ENCODE peak calls at places on chromosomes 5 and 9, in eight cellular contexts. Q is fibroblast of lung, R is kidney, Z is pancreas, V is left ventricle myocardium inferior, W is Calu3, T is colonic mucosa, F is GM13977. P is an unnamed sample.

GRCh38 chr5:104126980-104127379 is 564.4 kb upstream of the NUDT12 start:
- DNase-seq in Q (no peak), R (no peak), Z (no peak), V (no peak), W (no peak), T (no peak), F (no peak), P (no peak)

GRCh38 chr5:27821681-27822080 is 783.3 kb upstream of the CDH9 start:
- DNase-seq in Q (no peak), R (no peak), Z (no peak), V (no peak), W (no peak), T (no peak), F (no peak), P (no peak)

GRCh38 chr9:79395691-79396558 is 175.8 kb upstream of the TLE4 start:
- DNase-seq in Q (no peak), R (no peak), Z (no peak), V (no peak), W (no peak), T (no peak), F (no peak), P (no peak)

GRCh38 chr5:110625376-110625999 is 101.0 kb downstream of the TMEM232 start:
- DNase-seq in Q (peak), R (no peak), Z (no peak), V (no peak), W (no peak), T (no peak), F (peak), P (peak)

GRCh38 chr5:5298068-5298633 is 124.3 kb upstream of the ICE1 start:
- DNase-seq in Q (no peak), R (no peak), Z (no peak), V (no peak), W (no peak), T (no peak), F (no peak), P (no peak)

GRCh38 chr9:94843089-94843488 is 116.6 kb downstream of the AOPEP start:
- DNase-seq in Q (no peak), R (no peak), Z (no peak), V (no peak), W (no peak), T (no peak), F (no peak), P (no peak)

GRCh38 chr5:180811623-180812119 is 9.1 kb upstream of the MGAT1 start:
- DNase-seq in Q (no peak), R (no peak), Z (no peak), V (no peak), W (no peak), T (no peak), F (no peak), P (no peak)

GRCh38 chr5:77015938-77016569 is 14.2 kb upstream of the AGGF1 start:
- DNase-seq in Q (peak), R (no peak), Z (no peak), V (no peak), W (no peak), T (no peak), F (peak), P (peak)

GRCh38 chr9:14309403-14309802 is 4.5 kb downstream of the NFIB start:
- DNase-seq in Q (peak), R (no peak), Z (no peak), V (no peak), W (peak), T (no peak), F (no peak), P (no peak)

GRCh38 chr9:14690986-14691730 is 2.1 kb downstream of the ZDHHC21 start:
- DNase-seq in Q (no peak), R (no peak), Z (no peak), V (no peak), W (no peak), T (no peak), F (no peak), P (no peak)

GRCh38 chr5:150599917-150600511 is 40.4 kb upstream of the SYNPO start:
- DNase-seq in Q (peak), R (peak), Z (peak), V (peak), W (peak), T (peak), F (no peak), P (no peak)

GRCh38 chr5:122901346-122901745 is 55.9 kb downstream of the SNX24 start:
- DNase-seq in Q (no peak), R (no peak), Z (no peak), V (no peak), W (no peak), T (no peak), F (no peak), P (no peak)

GRCh38 chr5:159971514-159971913 is 37.4 kb upstream of the TTC1 start:
- DNase-seq in Q (no peak), R (no peak), Z (no peak), V (no peak), W (no peak), T (no peak), F (no peak), P (no peak)

GRCh38 chr5:141848771-141849370 is 29.3 kb downstream of the PCDH1 start:
- DNase-seq in Q (peak), R (peak), Z (peak), V (peak), W (peak), T (peak), F (no peak), P (no peak)

GRCh38 chr5:140965905-140966292 is 377 bp upstream of the PCDHAC2 start:
- DNase-seq in Q (no peak), R (no peak), Z (no peak), V (no peak), W (peak), T (no peak), F (no peak), P (no peak)

GRCh38 chr5:1212881-1213280 is 11.5 kb downstream of the SLC6A19 start:
- DNase-seq in Q (no peak), R (peak), Z (no peak), V (no peak), W (no peak), T (no peak), F (no peak), P (no peak)

GRCh38 chr5:115770466-115770865 is 46.0 kb downstream of the CDO1 start:
- DNase-seq in Q (no peak), R (no peak), Z (no peak), V (no peak), W (peak), T (peak), F (no peak), P (no peak)

GRCh38 chr5:38582662-38583061 is 26.2 kb upstream of the LIFR start:
- DNase-seq in Q (no peak), R (no peak), Z (no peak), V (no peak), W (no peak), T (no peak), F (no peak), P (no peak)

GRCh38 chr5:172740483-172741205 is 30.4 kb downstream of the DUSP1 start:
- DNase-seq in Q (peak), R (peak), Z (no peak), V (peak), W (peak), T (no peak), F (no peak), P (peak)

GRCh38 chr9:87528969-87529368 is 31.3 kb downstream of the DAPK1 start:
- DNase-seq in Q (no peak), R (no peak), Z (no peak), V (no peak), W (no peak), T (no peak), F (no peak), P (no peak)

GRCh38 chr5:366541-367357 is 45.2 kb downstream of the AHRR start:
- DNase-seq in Q (no peak), R (peak), Z (no peak), V (no peak), W (no peak), T (no peak), F (no peak), P (no peak)

DNA sequence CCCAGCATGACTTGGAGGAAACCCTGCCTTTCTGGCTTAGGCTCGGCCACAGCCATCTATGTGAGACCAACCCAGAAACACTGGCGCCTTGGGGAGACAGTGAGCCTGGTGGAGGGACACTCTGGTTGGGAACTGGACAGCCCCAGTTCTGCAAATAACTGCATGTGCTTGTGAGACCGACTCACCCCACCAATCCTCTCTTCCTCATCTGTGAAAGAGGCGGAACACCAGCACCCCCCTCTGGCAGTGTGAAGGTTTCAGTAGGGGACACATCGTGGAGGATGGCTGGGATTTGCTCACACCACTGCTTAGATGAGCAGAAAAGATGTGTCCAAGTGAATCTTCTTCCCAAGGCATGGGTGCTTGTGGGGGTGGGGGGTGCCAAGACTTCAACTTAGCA is 43.4 kb upstream of the N4BP3 start:
- DNase-seq in Q (peak), R (no peak), Z (no peak), V (no peak), W (peak), T (peak), F (no peak), P (no peak)
- TF ChIP-seq CTCF in Q (no peak), R (no peak), Z (no peak), V (peak), W (peak), T (no peak), F (peak), P (peak)

DNA sequence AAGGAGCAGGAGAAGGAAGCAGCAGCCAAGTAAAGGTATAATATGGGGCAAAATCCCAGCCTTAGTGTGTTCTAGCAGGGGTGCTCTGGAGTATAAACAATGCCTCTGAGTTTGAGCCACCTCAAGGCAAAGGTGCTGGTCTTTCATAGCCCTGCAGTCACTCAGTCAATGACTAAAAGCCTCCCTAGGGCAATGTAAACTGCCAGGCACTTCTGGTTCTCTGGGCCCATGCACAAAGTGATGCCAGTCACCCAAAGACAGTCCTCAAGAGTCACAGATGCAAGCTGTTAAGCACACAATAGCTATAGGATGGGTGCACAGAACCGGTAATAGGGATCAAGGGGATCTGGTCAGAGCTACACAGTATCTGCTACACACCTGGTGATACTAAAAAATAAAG is 12.6 kb downstream of the ZBTB5 start:
- DNase-seq in Q (no peak), R (no peak), Z (no peak), V (no peak), W (no peak), T (no peak), F (no peak), P (no peak)
- TF ChIP-seq CTCF in Q (no peak), R (no peak), Z (no peak), V (no peak), W (no peak), T (no peak), F (no peak), P (no peak)

DNA sequence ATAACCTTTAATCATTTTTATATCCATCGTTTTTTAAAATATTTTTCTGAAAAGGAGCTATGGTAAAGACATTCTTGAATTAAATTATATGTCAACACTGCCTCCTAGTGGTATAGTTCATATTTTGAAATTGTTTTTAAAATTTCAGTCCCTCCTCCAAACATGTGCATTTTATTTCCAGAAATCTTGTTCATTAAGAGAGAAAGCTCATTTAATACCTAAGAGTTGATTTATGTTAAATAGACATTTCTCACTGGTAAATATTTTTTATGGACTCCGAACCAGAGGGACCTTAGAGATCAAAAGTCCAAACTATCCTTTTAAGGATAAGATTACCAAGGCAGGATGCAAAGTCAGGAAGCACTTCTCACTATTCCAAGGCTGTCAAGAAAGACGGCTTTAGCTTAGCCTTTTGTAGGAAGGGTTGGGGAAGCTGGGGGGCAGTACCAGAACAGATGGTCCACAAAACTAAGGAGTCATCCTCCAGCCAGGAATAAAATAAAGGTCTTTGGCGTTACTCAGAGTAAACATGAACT is 21.6 kb downstream of the BHMT start:
- DNase-seq in Q (peak), R (no peak), Z (no peak), V (no peak), W (no peak), T (no peak), F (no peak), P (no peak)
- TF ChIP-seq CTCF in Q (no peak), R (peak), Z (no peak), V (peak), W (peak), T (peak), F (peak), P (peak)

DNA sequence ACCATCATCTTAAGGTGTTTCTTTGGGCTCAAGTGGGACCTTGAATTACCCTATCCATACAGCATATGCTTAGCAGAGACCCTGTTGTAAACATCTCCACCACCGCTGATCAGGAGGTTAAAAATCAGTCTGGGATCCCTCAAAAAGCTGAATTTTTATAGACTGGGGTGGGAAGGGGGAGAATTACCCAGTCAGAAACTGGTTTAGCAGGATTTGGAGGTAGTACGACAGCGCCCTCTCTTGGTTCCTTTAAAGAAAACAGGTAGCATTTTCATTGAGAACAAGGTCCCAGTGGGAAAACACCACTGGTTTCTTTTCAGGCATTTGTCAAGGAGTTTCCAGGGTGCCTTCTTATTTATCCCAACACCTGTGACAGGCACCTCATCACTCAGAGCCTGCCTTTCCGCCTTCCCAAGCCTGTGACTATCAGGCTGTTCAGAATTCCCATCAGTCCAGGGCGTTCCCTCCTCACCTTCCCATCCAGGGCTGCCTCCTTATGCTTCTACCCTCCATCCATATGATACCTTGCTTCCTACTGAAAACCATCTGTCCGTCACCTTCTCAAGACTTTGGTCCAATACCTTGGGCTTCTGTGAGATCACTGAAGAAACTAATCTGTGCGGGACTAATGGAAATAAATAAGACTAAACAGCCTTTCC is 203.8 kb upstream of the RAI14 start:
- DNase-seq in Q (peak), R (no peak), Z (no peak), V (no peak), W (peak), T (no peak), F (no peak), P (no peak)
- TF ChIP-seq CTCF in Q (peak), R (peak), Z (no peak), V (no peak), W (peak), T (no peak), F (peak), P (peak)